ENCODE peak calls at places on chromosomes 7 and 10, in five cellular contexts. U, K, T, M and A are unnamed samples.

GRCh38 chr10:100184426-100185219 is 1.2 kb downstream of the ERLIN1 start:
- DNase-seq in K (no peak), T (peak; percentile 33), U (no peak), M (no peak), A (no peak)

GRCh38 chr7:79452032-79452494 is 1.4 kb downstream of the MAGI2 start:
- DNase-seq in M (no peak), T (peak; percentile 60), K (no peak), U (peak; percentile 58), A (peak; percentile 81)

GRCh38 chr7:34612671-34613070 is 45.3 kb upstream of the NPSR1 start:
- DNase-seq in T (no peak), K (no peak), M (no peak), U (no peak), A (no peak)

GRCh38 chr7:1632916-1633785 is 36.9 kb upstream of the ELFN1 start:
- DNase-seq in K (no peak), T (no peak), U (no peak), M (no peak), A (no peak)

GRCh38 chr7:152853236-152853635 is 93.7 kb downstream of the ACTR3B start:
- DNase-seq in K (no peak), U (no peak), M (no peak), T (no peak), A (no peak)

GRCh38 chr10:77817541-77817940 is 109.0 kb downstream of the DLG5 start:
- DNase-seq in T (no peak), U (no peak), K (no peak), M (no peak), A (no peak)

GRCh38 chr10:129845081-129845823 is 118.8 kb downstream of the EBF3 start:
- DNase-seq in K (no peak), M (no peak), T (no peak), U (no peak), A (no peak)

GRCh38 chr10:24349379-24350110 is 140.6 kb downstream of the KIAA1217 start:
- DNase-seq in T (no peak), K (no peak), U (no peak), M (no peak), A (no peak)

GRCh38 chr10:22761569-22762220 is 47.3 kb upstream of the PIP4K2A start:
- DNase-seq in T (no peak), U (no peak), M (no peak), K (no peak), A (no peak)

GRCh38 chr10:101482568-101482967 is 105.5 kb downstream of the POLL start:
- DNase-seq in M (no peak), T (no peak), K (no peak), U (no peak), A (no peak)

GRCh38 chr7:39153113-39153512 is 175.4 kb downstream of the POU6F2 start:
- DNase-seq in U (no peak), M (no peak), K (no peak), T (no peak), A (no peak)

GRCh38 chr7:93043393-93043985 is 74.3 kb downstream of the SAMD9 start:
- DNase-seq in K (no peak), M (no peak), T (peak; percentile 83), U (no peak), A (no peak)

GRCh38 chr10:100516847-100517246 is 2.8 kb downstream of the SEC31B start:
- DNase-seq in U (no peak), T (no peak), K (no peak), M (no peak), A (no peak)

GRCh38 chr10:10528563-10528910 is 489.1 kb upstream of the CELF2 start:
- DNase-seq in K (no peak), U (no peak), T (no peak), M (no peak), A (no peak)

GRCh38 chr10:114905450-114905849 is 32.5 kb upstream of the TRUB1 start:
- DNase-seq in T (peak; percentile 23), M (no peak), U (no peak), K (no peak), A (no peak)

GRCh38 chr7:150566123-150566522 is 1.1 kb upstream of the GIMAP4 start:
- DNase-seq in M (no peak), U (no peak), T (no peak), K (no peak), A (no peak)

GRCh38 chr10:5450605-5451384 is 38.4 kb downstream of the NET1 start:
- DNase-seq in T (no peak), U (no peak), M (no peak), K (no peak), A (no peak)

GRCh38 chr10:132550366-132551092 is 12.9 kb downstream of the INPP5A start:
- DNase-seq in M (no peak), U (peak; percentile 24), K (no peak), T (no peak), A (no peak)

GRCh38 chr7:144761493-144761892 is 74.4 kb downstream of the TPK1 start:
- DNase-seq in U (no peak), M (no peak), T (no peak), K (no peak), A (no peak)

GRCh38 chr10:4316166-4316810 is 509.7 kb upstream of the AKR1E2 start:
- DNase-seq in T (peak; percentile 59), M (no peak), U (no peak), K (no peak), A (peak; percentile 19)

GRCh38 chr7:99112097-99112496 is 31.8 kb downstream of the SMURF1 start:
- DNase-seq in M (no peak), T (peak; percentile 77), U (no peak), K (no peak), A (no peak)

GRCh38 chr7:45071528-45071927 is 17.2 kb downstream of the NACAD start:
- DNase-seq in T (no peak), U (no peak), M (no peak), K (no peak), A (no peak)

GRCh38 chr7:133829336-133829897 is 297.7 kb upstream of the LRGUK start:
- DNase-seq in K (no peak), T (peak; percentile 41), U (no peak), M (no peak), A (no peak)

GRCh38 chr10:71985542-71986250 is 21.5 kb downstream of the CHST3 start:
- DNase-seq in K (no peak), T (peak; percentile 26), U (no peak), M (no peak), A (no peak)

DNA sequence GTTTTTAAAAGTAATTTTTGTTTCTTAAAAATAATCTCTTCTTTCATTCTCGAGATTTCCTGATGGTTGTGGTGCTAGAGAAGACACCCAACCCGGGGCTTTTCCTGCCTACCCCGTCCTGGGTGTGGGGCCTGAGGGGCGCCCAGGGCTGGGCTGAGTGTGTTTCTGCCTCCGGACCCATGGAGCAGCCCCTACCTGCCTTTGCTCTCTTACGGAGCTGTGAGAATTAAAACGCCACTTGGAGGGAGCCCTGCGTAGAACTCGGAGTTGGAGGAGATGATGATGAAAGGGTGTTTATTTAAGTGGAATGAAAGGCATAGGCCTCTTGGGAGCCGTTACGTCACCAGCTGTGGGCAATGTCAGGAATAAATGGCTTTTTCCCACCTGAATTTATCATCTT is 261.8 kb upstream of the SHH start:
- DNase-seq in T (no peak), U (no peak), K (no peak), M (no peak), A (no peak)
- H3K27ac ChIP-seq in T (no peak overlapping the region), U (no peak overlapping the region), K (no peak overlapping the region), M (no peak overlapping the region), A (no peak overlapping the region)

DNA sequence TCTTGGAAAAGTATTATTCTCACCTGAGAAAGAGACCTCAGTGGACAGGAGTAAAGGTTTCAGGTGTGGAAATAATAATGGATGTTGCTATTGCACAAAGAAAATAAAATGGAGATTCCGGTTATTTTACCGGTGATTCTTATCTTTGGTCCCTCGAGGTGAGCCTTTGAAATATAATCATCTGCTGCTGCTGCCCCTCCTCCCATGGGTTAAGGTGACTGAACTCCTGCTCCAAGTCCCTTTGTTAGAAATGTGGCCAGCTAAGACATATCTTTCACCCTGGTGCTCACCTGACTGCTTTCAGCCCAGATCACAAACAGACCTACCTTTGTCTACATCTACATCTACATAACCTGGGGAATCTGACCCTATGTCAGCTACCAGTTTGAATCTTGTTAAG is 5.7 kb downstream of the CUBN start:
- DNase-seq in T (no peak), U (no peak), M (no peak), K (no peak), A (no peak)
- H3K4me3 ChIP-seq in T (no peak overlapping the region), U (no peak overlapping the region), M (no peak overlapping the region), K (no peak overlapping the region), A (no peak overlapping the region)

GRCh38 chr7:77651544-77652162 is 44.6 kb upstream of the RSBN1L start:
- DNase-seq in K (no peak), U (no peak), T (peak; percentile 33), M (no peak), A (no peak)
- H3K27ac ChIP-seq in K (no peak overlapping the region), U (no peak overlapping the region), T (no peak overlapping the region), M (no peak overlapping the region), A (no peak overlapping the region)

GRCh38 chr10:48465860-48466521 is 138.9 kb downstream of the ARHGAP22 start:
- DNase-seq in M (no peak), K (no peak), U (peak; percentile 24), T (no peak), A (no peak)
- H3K4me3 ChIP-seq in M (no peak overlapping the region), K (no peak overlapping the region), U (no peak overlapping the region), T (no peak overlapping the region), A (peak overlapping the region; percentile 59)